ENCODE peak calls at places on chromosomes 5 and 9, in four cellular contexts. W is A549, C is K562, Q is HepG2. L is an unnamed sample.

GRCh38 chr9:18105996-18106595 is 367.9 kb upstream of the ADAMTSL1 start:
- DNase-seq in W (no peak), Q (no peak), C (no peak), L (no peak)

GRCh38 chr5:80251636-80252035 is 4.2 kb downstream of the SERINC5 start:
- DNase-seq in W (no peak), C (no peak), Q (no peak), L (no peak)

GRCh38 chr9:23636199-23636598 is 189.8 kb downstream of the ELAVL2 start:
- DNase-seq in C (no peak), W (no peak), Q (no peak), L (no peak)

GRCh38 chr9:115161431-115161830 is 43.5 kb upstream of the TNC start:
- DNase-seq in W (no peak), Q (no peak), C (no peak), L (no peak)

GRCh38 chr5:134458234-134458633 is 46.6 kb upstream of the CDKN2AIPNL start:
- DNase-seq in Q (no peak), C (no peak), W (no peak), L (no peak)

GRCh38 chr5:134451618-134452505 is 40.2 kb upstream of the CDKN2AIPNL start:
- DNase-seq in W (peak), Q (no peak), C (no peak), L (no peak)

GRCh38 chr5:180630426-180630825 is 19.0 kb downstream of the FLT4 start:
- DNase-seq in Q (no peak), C (no peak), W (no peak), L (no peak)

GRCh38 chr5:51476456-51476855 is 93.2 kb downstream of the ISL1 start:
- DNase-seq in Q (no peak), C (no peak), W (no peak), L (no peak)

GRCh38 chr9:118721923-118722322 is 647.3 kb downstream of the BRINP1 start:
- DNase-seq in C (no peak), Q (no peak), W (no peak), L (no peak)

GRCh38 chr9:96618209-96619108 is 1.2 kb downstream of the CDC14B start:
- DNase-seq in C (peak), W (peak), Q (peak), L (peak)

GRCh38 chr9:131447148-131447547 is 53.3 kb downstream of the PRRC2B start:
- DNase-seq in Q (no peak), C (no peak), W (no peak), L (no peak)

GRCh38 chr5:4271193-4271592 is 675.6 kb downstream of the IRX1 start:
- DNase-seq in C (no peak), W (no peak), Q (no peak), L (no peak)

GRCh38 chr5:91384671-91385430 is 1.7 kb upstream of the ARRDC3 start:
- DNase-seq in C (peak), W (peak), Q (peak), L (no peak)

GRCh38 chr5:146388418-146388817 is 49.8 kb downstream of the POU4F3 start:
- DNase-seq in Q (no peak), W (no peak), C (no peak), L (no peak)

GRCh38 chr5:78633710-78634109 is 14.9 kb downstream of the LHFPL2 start:
- DNase-seq in Q (no peak), W (no peak), C (no peak), L (no peak)

GRCh38 chr9:111276723-111277122 is 53.3 kb downstream of the OR2K2 start:
- DNase-seq in W (no peak), C (no peak), Q (no peak), L (no peak)

GRCh38 chr9:86126998-86127972 is 27.9 kb upstream of the GOLM1 start:
- DNase-seq in C (peak), W (peak), Q (peak), L (peak)

GRCh38 chr9:86485359-86485758 is 131.1 kb upstream of the TUT7 start:
- DNase-seq in C (no peak), Q (no peak), W (no peak), L (no peak)

GRCh38 chr5:53478411-53479044 is 1.9 kb upstream of the FST start:
- DNase-seq in Q (peak), W (peak), C (peak), L (peak)

GRCh38 chr9:127397722-127398647 is 1.0 kb downstream of the SLC2A8 start:
- DNase-seq in Q (peak), W (peak), C (peak), L (peak)

GRCh38 chr9:131734165-131734610 is 5.7 kb downstream of the RAPGEF1 start:
- DNase-seq in W (peak), Q (no peak), C (no peak), L (no peak)

GRCh38 chr5:114355086-114355830 is 6.6 kb upstream of the KCNN2 start:
- DNase-seq in Q (no peak), C (no peak), W (no peak), L (no peak)

GRCh38 chr9:96136992-96137665 is 164.8 kb downstream of the HSD17B3 start:
- DNase-seq in W (no peak), C (no peak), Q (no peak), L (no peak)

GRCh38 chr5:82593481-82593880 is 315.3 kb upstream of the RPS23 start:
- DNase-seq in W (no peak), Q (no peak), C (no peak), L (no peak)

GRCh38 chr5:87383216-87383615 is 29.5 kb downstream of the CCNH start:
- DNase-seq in Q (no peak), C (no peak), W (no peak), L (no peak)

GRCh38 chr5:126499278-126499677 is 76.1 kb downstream of the GRAMD2B start:
- DNase-seq in W (no peak), Q (no peak), C (no peak), L (no peak)

GRCh38 chr5:395156-395920 is 47.6 kb upstream of the EXOC3 start:
- DNase-seq in Q (no peak), W (no peak), C (peak), L (no peak)

GRCh38 chr5:112643339-112643971 is 94.2 kb upstream of the APC start:
- DNase-seq in C (no peak), W (no peak), Q (no peak), L (no peak)

GRCh38 chr5:112648264-112648663 is 89.4 kb upstream of the APC start:
- DNase-seq in W (no peak), C (no peak), Q (no peak), L (no peak)

GRCh38 chr5:112646139-112646941 is 91.3 kb upstream of the APC start:
- DNase-seq in C (no peak), Q (no peak), W (no peak), L (no peak)

GRCh38 chr5:112649882-112650281 is 87.8 kb upstream of the APC start:
- DNase-seq in Q (no peak), C (no peak), W (peak), L (no peak)

DNA sequence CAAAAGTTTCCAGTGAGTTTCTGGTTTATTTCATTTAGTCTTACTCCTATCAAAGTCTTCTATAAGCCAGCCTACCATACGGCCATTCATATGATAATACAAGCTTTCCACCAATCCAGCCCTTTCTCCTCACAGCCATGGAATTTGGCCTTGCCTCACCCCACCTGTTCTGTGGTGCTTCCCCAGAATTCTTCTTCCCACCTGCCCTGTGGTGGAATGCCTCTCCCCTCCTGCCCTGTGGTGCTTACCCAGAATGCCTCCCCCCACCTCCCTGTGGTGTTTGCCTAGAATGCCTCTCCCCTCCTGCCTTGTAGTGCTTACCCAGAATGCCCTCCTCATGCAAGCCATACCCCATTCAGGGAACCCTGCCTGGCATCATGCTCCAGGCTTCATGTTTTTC is 90.3 kb upstream of the APC start:
- DNase-seq in W (no peak), C (no peak), Q (no peak), L (peak)
- TF ChIP-seq HMGXB4 in W (no peak), C (no peak), Q (no peak), L (no peak)

GRCh38 chr9:135969064-135969683 is 8.0 kb upstream of the UBAC1 start:
- DNase-seq in C (no peak), Q (no peak), W (no peak), L (no peak)
- TF ChIP-seq HMGXB4 in C (no peak), Q (no peak), W (no peak), L (no peak)

GRCh38 chr9:132946624-132947295 is 2.3 kb upstream of the TSC1 start:
- DNase-seq in C (no peak), W (peak), Q (peak), L (no peak)
- TF ChIP-seq HMGXB4 in C (no peak), W (no peak), Q (no peak), L (no peak)

GRCh38 chr9:109967651-109968331 is 187.8 kb downstream of the PALM2AKAP2 start:
- DNase-seq in Q (no peak), C (no peak), W (no peak), L (no peak)

GRCh38 chr9:109968332-109968657 is 188.3 kb downstream of the PALM2AKAP2 start:
- DNase-seq in Q (no peak), W (no peak), C (no peak), L (no peak)

GRCh38 chr9:109966643-109967368 is 186.8 kb downstream of the PALM2AKAP2 start:
- DNase-seq in Q (no peak), C (no peak), W (no peak), L (no peak)

GRCh38 chr9:109969559-109970237 is 189.7 kb downstream of the PALM2AKAP2 start:
- DNase-seq in C (no peak), W (no peak), Q (no peak), L (no peak)

DNA sequence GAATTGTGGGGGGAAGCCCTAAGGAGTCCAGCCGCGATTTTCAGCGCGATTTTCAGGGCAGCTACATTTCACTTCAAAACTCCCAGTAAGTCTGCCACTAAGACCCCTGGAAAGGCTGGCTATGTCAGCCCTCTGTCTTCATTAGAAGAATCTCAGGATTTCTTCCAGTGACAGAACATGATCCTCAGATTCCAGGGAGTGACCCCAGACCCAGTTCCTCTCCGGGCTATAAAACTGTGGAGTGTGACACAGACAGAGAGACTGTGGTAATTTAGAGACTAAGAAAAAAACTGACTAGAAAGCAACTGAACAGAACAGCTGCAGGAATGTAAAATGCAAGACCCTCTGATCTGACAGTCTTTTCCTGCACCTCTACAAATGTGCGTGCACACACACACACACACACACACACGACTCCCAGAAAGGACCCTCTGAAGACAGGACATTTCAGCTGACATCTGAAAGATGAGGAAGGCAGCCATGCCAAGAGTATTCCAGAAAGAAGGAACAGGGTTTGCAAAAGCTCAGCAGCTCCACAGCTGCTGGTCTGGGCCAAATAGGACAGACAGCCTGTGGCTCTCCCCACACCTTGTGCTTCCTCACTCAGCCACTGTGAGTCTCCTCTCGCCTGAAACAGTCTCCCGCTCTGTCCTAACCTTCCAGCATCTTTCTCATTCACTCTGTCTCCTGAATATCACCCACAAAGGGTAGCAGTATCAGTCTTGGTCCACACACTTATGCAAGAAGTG is 188.9 kb downstream of the PALM2AKAP2 start:
- DNase-seq in C (no peak), W (peak), Q (peak), L (peak)
- TF ChIP-seq HMGXB4 in C (no peak), W (no peak), Q (no peak), L (no peak)

GRCh38 chr9:129242191-129242953 is 64.3 kb upstream of the IER5L start:
- DNase-seq in Q (no peak), W (no peak), C (no peak), L (no peak)

GRCh38 chr9:129245276-129245675 is 67.2 kb upstream of the IER5L start:
- DNase-seq in C (no peak), Q (no peak), W (no peak), L (no peak)

GRCh38 chr9:129241725-129242124 is 63.7 kb upstream of the IER5L start:
- DNase-seq in Q (no peak), W (no peak), C (no peak), L (no peak)

GRCh38 chr9:129240581-129241211 is 62.6 kb upstream of the IER5L start:
- DNase-seq in C (no peak), W (no peak), Q (no peak), L (no peak)

GRCh38 chr9:129242971-129243561 is 65.0 kb upstream of the IER5L start:
- DNase-seq in W (no peak), C (no peak), Q (no peak), L (no peak)
- TF ChIP-seq HMGXB4 in W (no peak), C (no peak), Q (no peak), L (no peak)

GRCh38 chr9:130268521-130269131 is 3.1 kb downstream of the HMCN2 start:
- DNase-seq in C (no peak), Q (no peak), W (no peak), L (peak)
- TF ChIP-seq HMGXB4 in C (no peak), Q (no peak), W (no peak), L (no peak)

DNA sequence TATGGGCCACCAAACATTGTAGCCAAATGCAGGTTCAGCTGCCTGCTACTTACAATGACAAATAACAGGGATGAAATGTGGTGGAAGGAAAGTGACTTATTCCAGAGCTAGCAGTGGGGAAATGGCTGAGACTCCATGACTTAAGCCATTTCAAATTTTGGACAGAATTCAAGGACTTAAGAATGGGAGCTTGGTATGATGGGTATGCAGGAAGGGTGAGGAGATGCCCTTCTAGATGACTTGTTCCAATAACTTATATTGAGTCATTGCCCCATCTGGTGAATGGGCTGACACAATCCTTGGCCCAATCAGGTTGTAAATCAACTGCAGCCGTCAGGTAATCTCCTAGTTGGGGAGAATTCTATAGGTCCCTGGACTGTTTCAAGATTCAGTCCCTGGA is 230.7 kb upstream of the SGCD start:
- DNase-seq in W (peak), C (no peak), Q (no peak), L (no peak)
- TF ChIP-seq HMGXB4 in W (no peak), C (no peak), Q (no peak), L (no peak)

GRCh38 chr9:98879094-98879957 is 64.4 kb upstream of the COL15A1 start:
- DNase-seq in C (no peak), Q (no peak), W (no peak), L (no peak)
- TF ChIP-seq HMGXB4 in C (no peak), Q (no peak), W (no peak), L (no peak)

GRCh38 chr9:3008091-3008490 is 164.2 kb upstream of the PUM3 start:
- DNase-seq in W (no peak), Q (peak), C (no peak), L (no peak)
- TF ChIP-seq HMGXB4 in W (no peak), Q (no peak), C (no peak), L (no peak)